ENCODE peak calls at places on chromosomes 6 and 20, in ten cellular contexts. W, P, F, O, H, I, Y, C, A and Q are unnamed samples.
A peak's percentile ranks its signal among the peaks of the same experiment; 100 is the strongest.

GRCh38 chr6:167826230-167827061 is at the start of gene AFDN:
- DNase-seq in W (peak; percentile 30), P (peak; percentile 55), F (peak; percentile 83), O (no peak), H (peak; percentile 47), I (peak; percentile 79), Y (no peak), C (peak; percentile 83), A (peak; percentile 21), Q (peak; percentile 74)

GRCh38 chr6:165106261-165106660 is 203.1 kb downstream of the C6orf118 start:
- DNase-seq in W (no peak), P (peak; percentile 21), F (no peak), O (no peak), H (no peak), I (no peak), Y (no peak), C (no peak), A (no peak), Q (no peak)

GRCh38 chr20:4082406-4083102 is 67.2 kb upstream of the RNF24 start:
- DNase-seq in W (peak; percentile 88), P (peak; percentile 79), F (peak; percentile 47), O (peak; percentile 84), H (peak; percentile 80), I (peak; percentile 49), Y (peak; percentile 80), C (no peak), A (peak; percentile 82), Q (peak; percentile 71)

GRCh38 chr6:72959821-72960220 is 265.5 kb downstream of the KHDC1L start:
- DNase-seq in W (peak; percentile 70), P (no peak), F (no peak), O (no peak), H (peak; percentile 33), I (no peak), Y (peak; percentile 38), C (no peak), A (peak; percentile 49), Q (no peak)

GRCh38 chr20:49894073-49894470 is 21.3 kb downstream of the SPATA2 start:
- DNase-seq in W (no peak), P (no peak), F (no peak), O (no peak), H (no peak), I (no peak), Y (no peak), C (no peak), A (no peak), Q (peak; percentile 72)

GRCh38 chr6:156601156-156601820 is 175.9 kb upstream of the ARID1B start:
- DNase-seq in W (no peak), P (no peak), F (no peak), O (no peak), H (no peak), I (no peak), Y (no peak), C (no peak), A (no peak), Q (no peak)

GRCh38 chr6:116111552-116112528 is 11.2 kb downstream of the NT5DC1 start:
- DNase-seq in W (peak; percentile 38), P (peak; percentile 42), F (no peak), O (peak; percentile 61), H (peak; percentile 67), I (no peak), Y (peak; percentile 39), C (peak; percentile 62), A (peak; percentile 44), Q (peak; percentile 64)

GRCh38 chr6:40526036-40526435 is 61.1 kb downstream of the LRFN2 start:
- DNase-seq in W (no peak), P (no peak), F (no peak), O (no peak), H (no peak), I (no peak), Y (no peak), C (no peak), A (no peak), Q (no peak)

GRCh38 chr6:101851911-101852310 is 458.4 kb downstream of the GRIK2 start:
- DNase-seq in W (peak; percentile 79), P (no peak), F (no peak), O (peak; percentile 69), H (peak; percentile 77), I (no peak), Y (no peak), C (no peak), A (peak; percentile 49), Q (no peak)

GRCh38 chr6:52503853-52504777 is 72.7 kb downstream of the TRAM2 start:
- DNase-seq in W (peak; percentile 75), P (peak; percentile 99), F (peak; percentile 97), O (peak; percentile 92), H (peak; percentile 91), I (peak; percentile 89), Y (peak; percentile 86), C (no peak), A (peak; percentile 72), Q (no peak)

GRCh38 chr6:52500268-52501129 is 76.4 kb downstream of the TRAM2 start:
- DNase-seq in W (no peak), P (no peak), F (no peak), O (no peak), H (peak; percentile 12), I (no peak), Y (no peak), C (no peak), A (no peak), Q (no peak)

GRCh38 chr6:52504778-52505127 is 72.1 kb downstream of the TRAM2 start:
- DNase-seq in W (no peak), P (no peak), F (no peak), O (no peak), H (no peak), I (no peak), Y (no peak), C (no peak), A (no peak), Q (no peak)

GRCh38 chr6:52503344-52503747 is 73.5 kb downstream of the TRAM2 start:
- DNase-seq in W (no peak), P (no peak), F (no peak), O (no peak), H (peak; percentile 62), I (no peak), Y (peak; percentile 51), C (no peak), A (no peak), Q (no peak)

DNA sequence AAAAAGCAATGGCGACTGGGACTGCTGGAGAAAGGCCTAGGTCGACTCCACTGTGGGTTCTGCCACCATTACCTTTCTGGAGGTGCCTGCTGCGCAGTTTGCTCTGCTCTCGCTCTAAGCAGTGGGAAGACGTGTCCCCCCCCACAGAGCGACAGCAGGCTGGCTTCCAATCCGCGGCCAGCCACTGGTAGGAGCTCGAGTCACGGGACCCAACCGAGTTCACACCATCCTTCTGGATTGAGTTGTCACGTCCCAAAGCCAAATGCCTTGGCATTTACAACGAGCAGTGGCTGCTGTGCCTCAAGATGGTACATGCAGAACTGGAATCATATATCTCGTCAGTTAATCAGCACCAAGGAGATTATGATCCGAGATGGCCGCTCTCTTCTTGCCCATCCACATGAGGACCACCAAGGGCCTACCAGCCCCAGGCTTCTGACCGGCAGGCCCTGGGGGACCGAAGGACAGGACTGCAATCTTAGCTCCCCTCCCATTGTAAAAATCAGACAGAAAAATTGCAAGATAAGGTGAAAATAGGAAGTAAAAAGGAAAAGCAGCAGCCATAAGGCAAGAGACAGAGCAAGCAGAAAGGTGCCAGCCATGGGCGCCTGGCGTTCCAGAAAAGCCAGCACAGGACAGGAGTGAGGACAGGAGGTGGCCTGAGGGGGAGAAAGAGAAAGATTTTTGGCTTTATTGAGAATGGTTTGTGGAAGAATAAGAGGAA is 74.4 kb downstream of the TRAM2 start:
- DNase-seq in W (no peak), P (no peak), F (no peak), O (no peak), H (no peak), I (no peak), Y (no peak), C (no peak), A (no peak), Q (no peak)
- H3K4me3 ChIP-seq in W (no peak overlapping the region), P (no peak overlapping the region), F (no peak overlapping the region), O (no peak overlapping the region), H (no peak overlapping the region), I (no peak overlapping the region), Y (no peak overlapping the region), C (no peak overlapping the region), A (no peak overlapping the region), Q (no peak overlapping the region)

DNA sequence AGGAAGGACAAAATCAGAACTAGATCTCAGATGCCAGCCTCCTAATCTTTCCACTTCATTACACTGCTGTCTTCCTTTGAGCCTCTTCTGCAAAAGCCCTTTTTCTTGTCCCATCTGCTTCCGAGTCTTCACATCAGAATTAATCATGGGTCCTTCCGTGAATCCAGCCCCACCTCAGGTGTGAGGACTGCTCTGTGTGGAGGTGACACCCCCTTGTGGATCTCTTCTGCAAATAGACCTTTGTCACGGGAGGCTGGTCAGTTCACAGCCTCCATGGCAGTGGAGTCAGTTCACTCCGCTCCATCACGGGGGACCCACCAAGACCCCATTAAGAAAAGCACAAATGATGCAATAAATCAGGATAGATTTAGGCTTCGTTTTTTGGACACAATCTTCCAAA is 171.1 kb downstream of the ADAT2 start:
- DNase-seq in W (peak; percentile 12), P (peak; percentile 16), F (no peak), O (peak; percentile 26), H (peak; percentile 55), I (no peak), Y (peak; percentile 36), C (no peak), A (peak; percentile 21), Q (peak; percentile 29)
- TF ChIP-seq CTCF in W (peak; percentile 9), P (peak; percentile 25), F (peak; percentile 55), O (peak; percentile 25), H (peak; percentile 49), I (peak; percentile 17), Y (peak; percentile 38), C (peak; percentile 46), A (peak; percentile 27), Q (peak; percentile 37)

GRCh38 chr6:166542580-166542912 is 43.9 kb downstream of the RAMACL start:
- DNase-seq in W (no peak), P (no peak), F (peak; percentile 61), O (no peak), H (peak; percentile 33), I (no peak), Y (no peak), C (no peak), A (peak; percentile 17), Q (no peak)
- H3K4me3 ChIP-seq in W (no peak overlapping the region), P (no peak overlapping the region), F (no peak overlapping the region), O (no peak overlapping the region), H (no peak overlapping the region), I (no peak overlapping the region), Y (no peak overlapping the region), C (no peak overlapping the region), A (no peak overlapping the region), Q (no peak overlapping the region)

GRCh38 chr6:159833997-159834601 is 34.0 kb downstream of the PNLDC1 start:
- DNase-seq in W (no peak), P (no peak), F (no peak), O (no peak), H (no peak), I (no peak), Y (no peak), C (no peak), A (no peak), Q (no peak)

GRCh38 chr6:159832941-159833340 is 32.9 kb downstream of the PNLDC1 start:
- DNase-seq in W (no peak), P (no peak), F (no peak), O (no peak), H (no peak), I (no peak), Y (no peak), C (no peak), A (no peak), Q (no peak)

GRCh38 chr6:159831373-159831679 is 31.2 kb downstream of the PNLDC1 start:
- DNase-seq in W (no peak), P (no peak), F (peak; percentile 56), O (no peak), H (no peak), I (no peak), Y (no peak), C (no peak), A (no peak), Q (no peak)

GRCh38 chr6:159830481-159831372 is 30.7 kb downstream of the PNLDC1 start:
- DNase-seq in W (no peak), P (no peak), F (no peak), O (no peak), H (no peak), I (no peak), Y (no peak), C (no peak), A (no peak), Q (no peak)

GRCh38 chr6:159833556-159833955 is 33.5 kb downstream of the PNLDC1 start:
- DNase-seq in W (peak; percentile 80), P (no peak), F (no peak), O (peak; percentile 58), H (peak; percentile 63), I (no peak), Y (no peak), C (no peak), A (peak; percentile 37), Q (no peak)
- TF ChIP-seq CTCF in W (peak; percentile 62), P (no peak), F (no peak), O (peak; percentile 17), H (peak; percentile 34), I (no peak), Y (no peak), C (no peak), A (no peak), Q (no peak)